ENCODE peak calls at places on chromosomes 6 and 20, in eight cellular contexts. Q is cardiac fibroblast; E is CD4-positive, alpha-beta T cell; G is astrocyte of the spinal cord; N is WTC11; S is foreskin keratinocyte; P is psoas muscle; Z is AG09319. M is an unnamed sample.
A peak's percentile ranks its signal among the peaks of the same experiment; 100 is the strongest.

GRCh38 chr6:148508401-148509151 is 165.9 kb downstream of the SASH1 start:
- DNase-seq in Q (peak; percentile 75), E (no peak), G (peak; percentile 81), N (no peak), S (peak; percentile 61), P (no peak), Z (peak; percentile 59), M (no peak)

GRCh38 chr6:5684320-5684719 is 322.4 kb downstream of the NRN1 start:
- DNase-seq in Q (no peak), E (no peak), G (peak; percentile 72), N (no peak), S (no peak), P (no peak), Z (no peak), M (no peak)

GRCh38 chr6:118469468-118469867 is 78.6 kb upstream of the PLN start:
- DNase-seq in Q (no peak), E (no peak), G (no peak), N (no peak), S (no peak), P (no peak), Z (no peak), M (no peak)

GRCh38 chr6:168299541-168300511 is 19.8 kb downstream of the DACT2 start:
- DNase-seq in Q (no peak), E (no peak), G (no peak), N (no peak), S (no peak), P (no peak), Z (no peak), M (no peak)

GRCh38 chr20:49575551-49576060 is 7.7 kb upstream of the PTGIS start:
- DNase-seq in Q (peak; percentile 50), E (no peak), G (no peak), N (no peak), S (no peak), P (peak; percentile 57), Z (no peak), M (no peak)

GRCh38 chr20:33282991-33283555 is at the start of gene BPIFB1:
- DNase-seq in Q (no peak), E (no peak), G (no peak), N (no peak), S (no peak), P (no peak), Z (no peak), M (no peak)

GRCh38 chr20:12969071-12969669 is 39.6 kb upstream of the SPTLC3 start:
- DNase-seq in Q (peak; percentile 12), E (no peak), G (no peak), N (no peak), S (no peak), P (no peak), Z (no peak), M (no peak)

GRCh38 chr20:7375905-7376304 is 564.4 kb downstream of the HAO1 start:
- DNase-seq in Q (peak; percentile 33), E (no peak), G (peak; percentile 39), N (no peak), S (no peak), P (no peak), Z (no peak), M (no peak)

GRCh38 chr6:27247133-27247836 is at the start of gene PRSS16:
- DNase-seq in Q (no peak), E (no peak), G (no peak), N (no peak), S (no peak), P (no peak), Z (no peak), M (no peak)

GRCh38 chr6:1335367-1336037 is 23.6 kb downstream of the FOXQ1 start:
- DNase-seq in Q (peak; percentile 88), E (no peak), G (peak; percentile 78), N (no peak), S (peak; percentile 97), P (no peak), Z (peak; percentile 67), M (no peak)

GRCh38 chr6:158042245-158042798 is 60.7 kb downstream of the SYNJ2 start:
- DNase-seq in Q (peak; percentile 78), E (no peak), G (peak; percentile 88), N (no peak), S (peak; percentile 53), P (peak; percentile 76), Z (no peak), M (no peak)

GRCh38 chr6:3849681-3850450 is 693 bp downstream of the FAM50B start:
- DNase-seq in Q (peak; percentile 27), E (no peak), G (peak; percentile 16), N (no peak), S (no peak), P (peak; percentile 40), Z (no peak), M (peak; percentile 27)
- TF ChIP-seq CTCF in Q (no peak), E (no peak), G (no peak), N (no peak), S (no peak), P (no peak), Z (no peak), M (no peak)

DNA sequence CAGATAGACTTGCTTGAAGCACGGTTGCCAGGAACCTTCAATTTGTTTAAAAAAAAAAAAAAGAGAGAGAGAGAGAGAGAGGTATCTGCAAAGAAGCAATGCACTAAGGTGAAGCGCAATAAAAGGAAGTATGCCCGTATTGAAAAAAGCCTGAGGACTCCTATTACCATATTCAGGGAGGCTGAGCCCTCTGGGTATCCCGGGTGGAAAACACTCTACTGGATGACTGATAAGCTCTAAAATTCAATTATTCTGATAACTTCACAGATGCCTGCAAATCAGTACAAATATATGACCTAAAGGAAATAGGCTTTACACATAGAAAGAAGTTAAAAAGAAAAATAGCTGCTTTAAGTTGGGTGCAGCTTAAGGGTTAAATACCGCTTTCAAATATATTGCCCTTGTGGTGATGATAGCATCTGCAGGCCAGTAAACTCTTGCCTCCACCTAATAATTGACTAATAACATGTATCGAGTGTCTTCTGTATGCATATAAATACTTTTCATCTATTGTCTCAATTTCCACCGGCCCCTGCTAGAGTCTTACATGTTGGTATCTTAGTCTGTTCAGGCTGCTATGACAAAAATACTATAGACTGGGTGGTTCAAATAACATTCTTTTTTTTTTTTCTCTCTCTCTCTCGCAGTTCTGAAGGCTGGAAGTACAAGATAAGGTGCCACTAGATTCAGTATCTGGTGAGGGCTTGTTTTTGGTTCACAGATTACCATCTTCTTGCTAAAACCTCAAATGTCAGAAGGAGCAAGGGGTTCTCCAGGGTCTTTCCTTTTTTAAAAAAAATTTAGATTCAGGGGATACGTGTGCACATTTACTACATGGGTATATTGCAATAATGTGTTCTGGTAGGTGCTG is 187.4 kb upstream of the JARID2 start:
- DNase-seq in Q (no peak), E (no peak), G (no peak), N (no peak), S (no peak), P (no peak), Z (no peak), M (no peak)
- TF ChIP-seq CTCF in Q (no peak), E (no peak), G (no peak), N (no peak), S (peak; percentile 5), P (no peak), Z (no peak), M (no peak)

GRCh38 chr6:140052757-140053729 is 678.6 kb upstream of the CITED2 start:
- DNase-seq in Q (peak; percentile 71), E (no peak), G (peak; percentile 29), N (peak; percentile 13), S (no peak), P (no peak), Z (no peak), M (peak; percentile 4)
- TF ChIP-seq CTCF in Q (peak; percentile 55), E (no peak), G (peak; percentile 32), N (peak; percentile 15), S (peak; percentile 64), P (no peak), Z (peak; percentile 51), M (peak; percentile 6)

DNA sequence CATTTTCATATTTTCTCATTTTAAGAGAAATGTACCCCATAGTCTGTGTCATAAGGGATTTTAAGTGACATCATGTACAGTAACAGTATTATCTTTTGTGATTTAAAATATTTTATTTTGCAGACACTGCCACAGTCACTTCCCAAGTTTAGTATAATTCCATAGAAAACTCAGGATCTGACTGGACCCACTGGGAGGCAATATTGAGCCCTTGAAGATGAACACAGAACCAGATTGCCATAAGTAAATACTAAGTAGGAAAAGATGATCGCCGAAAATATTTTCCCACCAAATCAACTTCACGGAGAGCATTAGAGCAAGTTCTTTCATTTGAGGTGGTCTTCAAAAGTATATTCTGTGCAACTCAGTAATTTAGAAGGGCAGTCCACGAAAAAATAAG is 17.6 kb upstream of the PKHD1 start:
- DNase-seq in Q (no peak), E (no peak), G (no peak), N (no peak), S (no peak), P (no peak), Z (no peak), M (no peak)
- TF ChIP-seq CTCF in Q (no peak), E (no peak), G (no peak), N (no peak), S (no peak), P (peak; percentile 27), Z (no peak), M (no peak)

GRCh38 chr6:129500958-129501381 is 209.0 kb downstream of the ARHGAP18 start:
- DNase-seq in Q (no peak), E (no peak), G (no peak), N (no peak), S (no peak), P (no peak), Z (no peak), M (no peak)
- TF ChIP-seq CTCF in Q (peak; percentile 40), E (peak; percentile 21), G (peak; percentile 50), N (no peak), S (peak; percentile 65), P (peak; percentile 1), Z (peak; percentile 27), M (no peak)

M was measured in GM20000.